ENCODE peak calls at places on chromosomes 6 and 20, in six cellular contexts. O, N, V, S, J and F are unnamed samples.
A peak's percentile ranks its signal among the peaks of the same experiment; 100 is the strongest.

GRCh38 chr20:4978050-4978918 is 23.0 kb downstream of the SLC23A2 start:
- DNase-seq in O (no peak), N (no peak), V (no peak), S (no peak), J (no peak), F (no peak)

GRCh38 chr6:118735320-118735719 is 83.9 kb upstream of the CEP85L start:
- DNase-seq in O (no peak), N (no peak), V (peak; percentile 28), S (no peak), J (no peak), F (no peak)

GRCh38 chr6:73308712-73309533 is 45.2 kb downstream of the DPPA5 start:
- DNase-seq in O (no peak), N (peak; percentile 28), V (peak; percentile 39), S (no peak), J (peak; percentile 28), F (no peak)

GRCh38 chr6:105596284-105596755 is 193.4 kb upstream of the PREP start:
- DNase-seq in O (no peak), N (no peak), V (peak; percentile 95), S (peak; percentile 97), J (peak; percentile 30), F (no peak)

GRCh38 chr6:29967379-29968010 is 25.2 kb downstream of the HLA-A start:
- DNase-seq in O (no peak), N (no peak), V (peak; percentile 18), S (no peak), J (peak; percentile 66), F (no peak)

GRCh38 chr20:15449061-15449460 is 1111.6 kb upstream of the FLRT3 start:
- DNase-seq in O (no peak), N (no peak), V (no peak), S (no peak), J (no peak), F (no peak)

GRCh38 chr6:140487586-140487985 is 1113.1 kb upstream of the CITED2 start:
- DNase-seq in O (no peak), N (no peak), V (no peak), S (no peak), J (no peak), F (no peak)

GRCh38 chr20:62898093-62898964 is 28.0 kb downstream of the DIDO1 start:
- DNase-seq in O (no peak), N (no peak), V (no peak), S (no peak), J (no peak), F (no peak)

GRCh38 chr20:46705378-46705729 is 4.1 kb upstream of the SLC2A10 start:
- DNase-seq in O (no peak), N (no peak), V (no peak), S (no peak), J (peak; percentile 29), F (no peak)

GRCh38 chr20:31566658-31567379 is 38.3 kb upstream of the ID1 start:
- DNase-seq in O (no peak), N (peak; percentile 53), V (peak; percentile 84), S (no peak), J (peak; percentile 86), F (no peak)

GRCh38 chr20:63501818-63502670 is 3.2 kb upstream of the EEF1A2 start:
- DNase-seq in O (peak; percentile 81), N (no peak), V (no peak), S (no peak), J (no peak), F (peak; percentile 92)

GRCh38 chr6:144297498-144298166 is 12.5 kb downstream of the UTRN start:
- DNase-seq in O (no peak), N (no peak), V (no peak), S (no peak), J (no peak), F (no peak)

GRCh38 chr20:58237318-58238182 is 9.1 kb upstream of the ANKRD60 start:
- DNase-seq in O (no peak), N (no peak), V (peak; percentile 72), S (peak; percentile 68), J (no peak), F (no peak)

GRCh38 chr20:57838670-57839142 is 128.9 kb upstream of the PMEPA1 start:
- DNase-seq in O (no peak), N (no peak), V (no peak), S (peak; percentile 6), J (peak; percentile 52), F (no peak)

GRCh38 chr6:169618526-169619490 is 83.0 kb downstream of the WDR27 start:
- DNase-seq in O (no peak), N (no peak), V (peak; percentile 62), S (peak; percentile 73), J (no peak), F (no peak)

GRCh38 chr6:149963212-149963461 is 606 bp upstream of the ULBP1 start:
- DNase-seq in O (no peak), N (peak; percentile 29), V (peak; percentile 58), S (no peak), J (no peak), F (no peak)

GRCh38 chr6:2764610-2765165 is 505 bp upstream of the WRNIP1 start:
- DNase-seq in O (no peak), N (peak; percentile 74), V (peak; percentile 56), S (no peak), J (peak; percentile 76), F (peak; percentile 61)

GRCh38 chr6:12886961-12887775 is 170.6 kb downstream of the PHACTR1 start:
- DNase-seq in O (no peak), N (no peak), V (peak; percentile 11), S (no peak), J (peak; percentile 13), F (no peak)

GRCh38 chr20:47857994-47858557 is 72.8 kb upstream of the SULF2 start:
- DNase-seq in O (no peak), N (no peak), V (no peak), S (no peak), J (peak; percentile 51), F (peak; percentile 32)

GRCh38 chr20:24470782-24471582 is 1.6 kb downstream of the SYNDIG1 start:
- DNase-seq in O (no peak), N (no peak), V (no peak), S (no peak), J (no peak), F (no peak)

GRCh38 chr6:93164781-93165180 is 254.6 kb downstream of the EPHA7 start:
- DNase-seq in O (no peak), N (no peak), V (peak; percentile 31), S (peak; percentile 63), J (peak; percentile 64), F (no peak)

GRCh38 chr6:106141441-106142237 is 55.5 kb downstream of the PRDM1 start:
- DNase-seq in O (no peak), N (peak; percentile 96), V (peak; percentile 41), S (no peak), J (no peak), F (no peak)

GRCh38 chr6:33593414-33593727 is 13.3 kb upstream of the BAK1 start:
- DNase-seq in O (no peak), N (no peak), V (no peak), S (no peak), J (no peak), F (no peak)
- H3K4me3 ChIP-seq in O (peak overlapping the region; percentile 33), N (peak overlapping the region; percentile 47), V (peak overlapping the region; percentile 24), S (no peak overlapping the region), J (no peak overlapping the region), F (no peak overlapping the region)

DNA sequence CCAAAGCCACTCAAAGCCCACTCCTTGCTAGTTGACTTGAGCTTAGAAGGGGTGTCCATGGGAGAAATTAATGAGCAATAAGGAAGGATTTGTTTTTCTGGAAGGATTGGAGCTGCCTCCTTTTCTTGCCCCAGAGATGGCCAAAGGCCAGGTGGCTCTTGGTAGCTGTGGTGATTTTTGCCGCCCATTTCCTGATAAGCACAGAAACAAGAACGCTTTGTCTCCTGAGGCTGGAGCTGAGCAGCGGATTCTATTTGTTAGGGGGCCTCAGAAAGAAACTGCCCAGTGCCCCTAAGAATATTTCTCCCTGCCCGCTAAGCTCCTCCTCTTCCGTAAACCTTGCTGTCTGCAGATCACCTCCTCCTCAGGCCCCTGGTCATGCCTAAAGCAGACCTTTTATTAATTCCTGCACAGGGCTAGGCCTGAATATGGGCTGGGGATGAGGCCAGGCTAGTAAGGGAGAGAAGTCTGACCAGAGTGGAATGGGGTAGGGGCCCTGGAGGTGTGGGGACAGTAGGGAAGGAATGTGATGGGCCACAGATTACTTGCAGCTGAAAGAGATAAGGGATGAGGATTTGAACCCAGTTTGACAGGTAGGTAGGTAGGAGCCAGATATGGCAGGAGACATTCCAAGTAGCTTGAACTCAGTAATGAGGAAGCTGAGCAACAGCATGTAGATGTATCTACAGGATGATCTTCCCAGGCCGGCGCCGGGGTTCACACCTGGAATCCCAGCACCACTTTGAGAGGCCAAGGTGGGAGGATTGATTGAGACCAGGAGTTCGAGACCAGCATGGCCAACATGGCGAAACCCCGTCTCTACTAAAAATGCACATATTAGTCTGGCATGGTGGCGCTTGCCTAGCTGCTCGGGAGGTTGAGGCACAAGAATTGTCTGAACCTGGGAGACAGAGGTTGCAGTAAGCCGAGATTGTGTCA is 71.2 kb upstream of the NAA20 start:
- DNase-seq in O (peak; percentile 47), N (peak; percentile 37), V (no peak), S (no peak), J (no peak), F (no peak)
- H3K4me3 ChIP-seq in O (peak overlapping the region; percentile 16), N (no peak overlapping the region), V (no peak overlapping the region), S (no peak overlapping the region), J (no peak overlapping the region), F (no peak overlapping the region)

GRCh38 chr6:9140181-9140580 is 704.8 kb upstream of the SLC35B3 start:
- DNase-seq in O (no peak), N (no peak), V (peak; percentile 82), S (no peak), J (no peak), F (peak; percentile 53)
- H3K4me3 ChIP-seq in O (no peak overlapping the region), N (no peak overlapping the region), V (peak overlapping the region; percentile 53), S (no peak overlapping the region), J (no peak overlapping the region), F (peak overlapping the region; percentile 13)

GRCh38 chr20:37382539-37383120 is 36.7 kb downstream of the SRC start:
- DNase-seq in O (no peak), N (no peak), V (no peak), S (no peak), J (no peak), F (peak; percentile 28)

GRCh38 chr20:37384683-37385174 is 38.8 kb downstream of the SRC start:
- DNase-seq in O (peak; percentile 66), N (peak; percentile 81), V (peak; percentile 62), S (no peak), J (peak; percentile 71), F (peak; percentile 75)

GRCh38 chr20:37385176-37385575 is 39.2 kb downstream of the SRC start:
- DNase-seq in O (no peak), N (no peak), V (no peak), S (no peak), J (peak; percentile 2), F (peak; percentile 44)

GRCh38 chr20:37381621-37382538 is 35.9 kb downstream of the SRC start:
- DNase-seq in O (no peak), N (peak; percentile 50), V (no peak), S (no peak), J (no peak), F (no peak)

DNA sequence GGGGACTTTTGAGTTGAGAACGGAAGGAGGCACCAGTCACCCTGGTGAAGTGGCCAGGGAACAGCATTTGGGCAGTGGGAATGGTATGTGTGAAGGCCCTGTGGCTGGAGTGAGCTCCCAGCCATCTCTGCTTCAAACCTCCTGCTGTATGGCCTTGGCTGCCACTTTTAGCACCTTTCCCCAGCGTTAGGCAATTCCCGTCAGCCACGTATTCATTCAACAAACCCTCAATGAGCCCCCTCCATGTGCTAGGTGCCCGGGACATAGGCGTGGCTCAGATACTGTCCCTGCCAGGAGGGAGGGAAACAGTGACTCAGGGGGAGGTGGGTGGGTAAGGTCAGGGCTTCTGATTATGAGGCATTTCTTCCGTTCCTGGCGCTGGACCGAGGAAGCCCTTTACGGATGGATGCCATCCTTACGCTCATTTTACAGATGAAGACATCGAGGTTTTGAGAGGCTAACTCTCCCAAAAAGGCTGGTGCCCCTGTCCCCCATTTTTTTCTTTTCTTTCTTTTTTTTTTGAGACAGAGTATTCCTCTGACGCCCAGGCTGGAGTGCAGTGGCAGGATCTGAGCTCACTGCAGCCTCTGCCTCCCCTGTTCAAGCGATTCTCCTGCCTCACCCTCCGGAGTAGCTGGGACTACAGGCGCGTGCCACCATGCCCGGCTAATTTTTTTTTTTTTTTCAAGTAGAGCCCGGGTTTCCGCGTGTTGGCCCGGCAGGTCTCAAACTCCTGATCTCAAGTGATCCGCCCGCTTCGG is 37.5 kb downstream of the SRC start:
- DNase-seq in O (no peak), N (no peak), V (peak; percentile 90), S (no peak), J (peak; percentile 28), F (no peak)
- H3K4me3 ChIP-seq in O (peak overlapping the region; percentile 69), N (peak overlapping the region; percentile 37), V (no peak overlapping the region), S (no peak overlapping the region), J (no peak overlapping the region), F (peak overlapping the region; percentile 69)